ENCODE peak calls at places on chromosomes 13 and 19, in seven cellular contexts. W is GDM1, C is left cardiac atrium, J is lower lobe of right lung, X is neural progenitor cell, L is AG04449, R is DMS 273 treated with DMSO at 0.1 percent for 48 hours. A is an unnamed sample.

GRCh38 chr19:31841755-31842154 is 492.5 kb upstream of the TSHZ3 start:
- DNase-seq in X (no peak), R (no peak), L (no peak), C (no peak), W (no peak), J (no peak), A (no peak)

GRCh38 chr13:74575729-74576125 is 441.5 kb upstream of the KLF12 start:
- DNase-seq in W (no peak), L (no peak), J (peak; percentile 63), C (peak; percentile 93), R (no peak), X (peak; percentile 86), A (no peak)

GRCh38 chr13:95385373-95385772 is 84.1 kb upstream of the ABCC4 start:
- DNase-seq in X (no peak), L (no peak), J (no peak), C (no peak), W (no peak), R (no peak), A (no peak)

GRCh38 chr13:40186636-40187323 is 479.7 kb downstream of the FOXO1 start:
- DNase-seq in R (no peak), L (no peak), J (no peak), X (no peak), W (no peak), C (no peak), A (no peak)

GRCh38 chr19:16619456-16619855 is 8.5 kb downstream of the MED26 start:
- DNase-seq in L (no peak), J (peak; percentile 52), C (no peak), R (no peak), W (no peak), X (no peak), A (no peak)

GRCh38 chr19:18697680-18698079 is 14.2 kb downstream of the CRTC1 start:
- DNase-seq in R (peak; percentile 14), C (no peak), L (no peak), J (peak; percentile 73), W (no peak), X (no peak), A (no peak)

GRCh38 chr13:110554227-110554836 is 7.2 kb downstream of the RAB20 start:
- DNase-seq in W (no peak), C (no peak), X (no peak), J (no peak), L (no peak), R (no peak), A (no peak)

GRCh38 chr13:34721631-34722144 is 220.4 kb upstream of the NBEA start:
- DNase-seq in J (no peak), X (no peak), L (no peak), R (no peak), W (no peak), C (no peak), A (no peak)

GRCh38 chr19:11196406-11197287 is 698 bp downstream of the KANK2 start:
- DNase-seq in J (no peak), X (peak; percentile 57), L (no peak), W (no peak), C (peak; percentile 59), R (no peak), A (no peak)

GRCh38 chr13:49407936-49408335 is 35.9 kb downstream of the CAB39L start:
- DNase-seq in L (no peak), R (no peak), X (no peak), J (no peak), W (no peak), C (no peak), A (no peak)

GRCh38 chr13:97211986-97212385 is 10.1 kb upstream of the MBNL2 start:
- DNase-seq in L (no peak), J (no peak), C (no peak), W (no peak), R (no peak), X (no peak), A (no peak)

GRCh38 chr19:18844806-18845329 is 13.1 kb downstream of the UPF1 start:
- DNase-seq in X (no peak), C (peak; percentile 18), J (no peak), R (no peak), L (no peak), W (no peak), A (no peak)

GRCh38 chr19:55590621-55591020 is 8.7 kb downstream of the FIZ1 start:
- DNase-seq in J (no peak), R (no peak), X (peak; percentile 44), L (no peak), C (no peak), W (no peak), A (no peak)

GRCh38 chr19:42178791-42179500 is 38.5 kb downstream of the DEDD2 start:
- DNase-seq in C (no peak), J (no peak), X (no peak), L (no peak), W (no peak), R (no peak), A (no peak)

GRCh38 chr13:41962994-41963393 is 2.1 kb upstream of the VWA8 start:
- DNase-seq in C (no peak), R (no peak), X (no peak), L (no peak), J (no peak), W (no peak), A (no peak)